ENCODE peak calls at places on chromosome 20, in six cellular contexts. T is choroid plexus epithelial cell; J is EL; N is heart left ventricle; I is stimulated activated naive CD4-positive, alpha-beta T cell treated with Interleukin-2 at 50 U/mL for 16 hours; R is left ventricle myocardium superior. H is an unnamed sample.

GRCh38 chr20:59632426-59633113 is 28.2 kb downstream of the PHACTR3 start:
- DNase-seq in I (no peak), J (no peak), T (no peak), N (no peak), R (no peak), H (no peak)

GRCh38 chr20:53224851-53225250 is 252.7 kb downstream of the TSHZ2 start:
- DNase-seq in J (no peak), T (peak; percentile 5), R (no peak), N (no peak), I (no peak), H (no peak)

GRCh38 chr20:40073535-40074111 is 615.4 kb downstream of the MAFB start:
- DNase-seq in T (peak; percentile 28), J (no peak), R (no peak), I (no peak), N (no peak), H (no peak)

GRCh38 chr20:41900292-41900691 is 282.1 kb upstream of the CHD6 start:
- DNase-seq in T (no peak), N (no peak), R (no peak), I (no peak), J (no peak), H (no peak)

GRCh38 chr20:16606468-16606867 is 33.2 kb upstream of the KIF16B start:
- DNase-seq in J (no peak), T (no peak), I (no peak), R (no peak), N (no peak), H (no peak)

GRCh38 chr20:41424546-41424945 is 57.9 kb upstream of the EMILIN3 start:
- DNase-seq in R (no peak), I (no peak), J (no peak), N (no peak), T (no peak), H (no peak)

GRCh38 chr20:2084703-2085102 is 16.9 kb upstream of the STK35 start:
- DNase-seq in R (no peak), N (no peak), I (no peak), T (no peak), J (no peak), H (no peak)

GRCh38 chr20:44083220-44083933 is 103.6 kb downstream of the JPH2 start:
- DNase-seq in I (no peak), T (peak; percentile 35), J (peak; percentile 62), N (peak; percentile 52), R (peak; percentile 81), H (peak; percentile 69)

GRCh38 chr20:42886046-42886445 is 303.7 kb downstream of the PTPRT start:
- DNase-seq in N (no peak), J (no peak), I (no peak), R (no peak), T (no peak), H (no peak)

GRCh38 chr20:10505320-10506226 is 70.5 kb downstream of the SLX4IP start:
- DNase-seq in J (no peak), T (peak; percentile 65), I (no peak), R (no peak), N (no peak), H (peak; percentile 37)

GRCh38 chr20:33022733-33023438 is 8.6 kb upstream of the BPIFB6 start:
- DNase-seq in T (no peak), R (no peak), I (no peak), N (no peak), J (no peak), H (no peak)

GRCh38 chr20:30812739-30813411 is 444.6 kb upstream of the DEFB115 start:
- DNase-seq in J (no peak), I (no peak), N (no peak), R (no peak), T (no peak), H (no peak)

GRCh38 chr20:56411759-56412472 is at the start of gene CASS4:
- DNase-seq in J (no peak), I (no peak), R (no peak), T (peak; percentile 96), N (peak; percentile 30), H (peak; percentile 39)

GRCh38 chr20:25540273-25540672 is 45.1 kb downstream of the NINL start:
- DNase-seq in R (no peak), I (no peak), N (no peak), J (peak; percentile 23), T (no peak), H (peak; percentile 43)

GRCh38 chr20:34820805-34821578 is 4.5 kb downstream of the NCOA6 start:
- DNase-seq in T (no peak), R (no peak), N (no peak), I (no peak), J (no peak), H (no peak)

GRCh38 chr20:2254333-2254732 is 41.5 kb upstream of the TGM3 start:
- DNase-seq in R (no peak), N (no peak), J (peak; percentile 8), T (no peak), I (no peak), H (no peak)

GRCh38 chr20:7924692-7925091 is 15.6 kb downstream of the HAO1 start:
- DNase-seq in N (no peak), T (peak; percentile 90), I (no peak), R (no peak), J (peak; percentile 94), H (no peak)

GRCh38 chr20:33568378-33569289 is 78.7 kb downstream of the CBFA2T2 start:
- DNase-seq in R (peak; percentile 59), N (peak; percentile 30), I (no peak), J (no peak), T (no peak), H (peak; percentile 36)

GRCh38 chr20:25048519-25048952 is 9.4 kb downstream of the ACSS1 start:
- DNase-seq in R (peak; percentile 50), T (no peak), I (no peak), J (no peak), N (no peak), H (no peak)

GRCh38 chr20:1177680-1178079 is 7.1 kb downstream of the TMEM74B start:
- DNase-seq in R (no peak), J (peak; percentile 10), T (peak; percentile 22), N (no peak), I (no peak), H (no peak)

GRCh38 chr20:45372646-45373352 is 5.3 kb downstream of the TP53TG5 start:
- DNase-seq in N (no peak), T (no peak), J (no peak), R (peak; percentile 66), I (no peak), H (peak; percentile 56)